ENCODE peak calls at places on chromosomes 12 and 14, in seven cellular contexts. Z is activated naive CD4-positive, alpha-beta T cell treated with Interleukin-2 at 50 U/mL for 16 hours; S is lower leg skin; N is stimulated activated CD4-positive, alpha-beta T cell treated with anti-CD3 and anti-CD28 coated beads, TNF-alpha, amount 100 ng/mL, for 48 hours; O is BE2C; Q is retina; C is GM18507. U is an unnamed sample.

GRCh38 chr14:92886337-92886736 is 36.6 kb upstream of the CHGA start:
- DNase-seq in O (peak), C (no peak), Q (peak), Z (no peak), N (no peak), S (no peak), U (no peak)

GRCh38 chr12:48786591-48787544 is 2.0 kb downstream of the ADCY6 start:
- DNase-seq in O (peak), Z (no peak), C (no peak), Q (no peak), S (no peak), N (no peak), U (no peak)

GRCh38 chr12:106955377-106956047 is at the start of gene TMEM263:
- DNase-seq in Z (peak), Q (peak), S (peak), O (peak), N (peak), C (peak), U (peak)

GRCh38 chr14:59630281-59630963 is 53.8 kb upstream of the CCDC175 start:
- DNase-seq in Q (peak), O (peak), C (no peak), N (no peak), Z (no peak), S (no peak), U (peak)

GRCh38 chr14:74140374-74140850 is 55.7 kb downstream of the LIN52 start:
- DNase-seq in N (no peak), C (no peak), S (peak), O (peak), Z (no peak), Q (peak), U (no peak)

GRCh38 chr12:1807107-1807478 is 13.3 kb upstream of the LRTM2 start:
- DNase-seq in S (no peak), Z (no peak), C (no peak), O (no peak), N (no peak), Q (no peak), U (no peak)

GRCh38 chr12:42660968-42661937 is 71.7 kb upstream of the PRICKLE1 start:
- DNase-seq in Z (no peak), O (no peak), N (no peak), Q (no peak), C (no peak), S (no peak), U (no peak)

GRCh38 chr12:120982659-120983058 is 4.3 kb downstream of the HNF1A start:
- DNase-seq in O (no peak), N (no peak), S (no peak), Q (no peak), C (no peak), Z (no peak), U (no peak)

GRCh38 chr12:58298793-58299192 is 357.4 kb downstream of the ATP23 start:
- DNase-seq in O (no peak), C (no peak), N (no peak), Z (no peak), S (no peak), Q (no peak), U (no peak)

GRCh38 chr12:109732321-109733305 is 19.0 kb downstream of the FAM222A start:
- DNase-seq in O (peak), C (no peak), Z (no peak), S (peak), Q (peak), N (no peak), U (no peak)

GRCh38 chr12:109951751-109952150 is 44.4 kb downstream of the GIT2 start:
- DNase-seq in S (no peak), O (peak), C (no peak), N (no peak), Z (no peak), Q (no peak), U (no peak)

GRCh38 chr12:130167537-130167936 is 5.3 kb downstream of the FZD10 start:
- DNase-seq in Q (no peak), C (no peak), S (no peak), O (no peak), N (no peak), Z (no peak), U (no peak)

U was measured in GM12891.